ENCODE peak calls at places on chromosomes 1 and 21, in seven cellular contexts. M is neural progenitor cell; K is BJ; X is EH; F is small intestine; G is activated T-helper 9 cell treated with anti-CD3 and anti-CD28 coated beads, Interleukin-2, amount 50 U/mL, for 16 hours; I is activated T-helper 1 cell treated with Interleukin-2 at 50 U/mL for 16 hours. C is an unnamed sample.

GRCh38 chr1:86409416-86410021 is 13.4 kb upstream of the ODF2L start:
- DNase-seq in M (peak; percentile 35), K (no peak), X (peak; percentile 16), F (peak; percentile 28), G (no peak), I (no peak), C (no peak)

GRCh38 chr1:175278729-175279128 is 86.2 kb upstream of the KIAA0040 start:
- DNase-seq in M (no peak), K (no peak), X (no peak), F (no peak), G (no peak), I (no peak), C (no peak)

GRCh38 chr1:224223819-224224714 is 41.0 kb downstream of the DEGS1 start:
- DNase-seq in M (no peak), K (peak; percentile 48), X (peak; percentile 81), F (no peak), G (no peak), I (no peak), C (peak; percentile 21)

GRCh38 chr1:100642826-100643225 is 76.7 kb upstream of the VCAM1 start:
- DNase-seq in M (no peak), K (no peak), X (no peak), F (no peak), G (no peak), I (no peak), C (no peak)

GRCh38 chr1:30929135-30929889 is 20.8 kb upstream of the SDC3 start:
- DNase-seq in M (peak; percentile 61), K (no peak), X (peak; percentile 57), F (peak; percentile 38), G (no peak), I (no peak), C (peak; percentile 48)

GRCh38 chr1:115558275-115558674 is 83.5 kb upstream of the VANGL1 start:
- DNase-seq in M (no peak), K (no peak), X (no peak), F (no peak), G (no peak), I (no peak), C (no peak)

GRCh38 chr21:42624095-42624830 is 29.2 kb upstream of the PDE9A start:
- DNase-seq in M (no peak), K (no peak), X (no peak), F (peak; percentile 61), G (no peak), I (no peak), C (peak; percentile 15)

GRCh38 chr1:95650631-95651030 is 416.6 kb downstream of the RWDD3 start:
- DNase-seq in M (no peak), K (no peak), X (no peak), F (no peak), G (no peak), I (no peak), C (no peak)

GRCh38 chr1:20847619-20848080 is 60.5 kb upstream of the HP1BP3 start:
- DNase-seq in M (no peak), K (peak; percentile 29), X (peak; percentile 78), F (no peak), G (no peak), I (no peak), C (peak; percentile 6)

GRCh38 chr1:64915381-64916274 is 50.7 kb downstream of the JAK1 start:
- DNase-seq in M (no peak), K (peak; percentile 26), X (peak; percentile 77), F (peak; percentile 95), G (no peak), I (no peak), C (peak; percentile 75)

GRCh38 chr1:21668232-21669032 is 725 bp downstream of the RAP1GAP start:
- DNase-seq in M (peak; percentile 44), K (no peak), X (no peak), F (no peak), G (no peak), I (no peak), C (no peak)